ENCODE peak calls at places on chromosomes 5 and 9, in five cellular contexts. G is ovary, L is tibial nerve, J is H9, A is IMR-90. Q is an unnamed sample. For H3K9me3, the result is how much of the 10 kb centered on the place peaks cover.

GRCh38 chr9:98356326-98356725 is 100.9 kb upstream of the TBC1D2 start:
- DNase-seq in G (no peak), L (no peak), J (no peak), A (peak), Q (no peak)

GRCh38 chr5:65721050-65721774 is 697 bp downstream of the SGTB start:
- DNase-seq in G (peak), L (peak), J (peak), A (peak), Q (peak)

GRCh38 chr9:9612270-9612669 is 1000.5 kb downstream of the PTPRD start:
- DNase-seq in G (no peak), L (no peak), J (no peak), A (no peak), Q (no peak)

GRCh38 chr5:150209020-150209635 is 19.3 kb downstream of the SLC6A7 start:
- DNase-seq in G (no peak), L (no peak), J (no peak), A (peak), Q (no peak)

GRCh38 chr5:33309076-33309475 is 131.7 kb upstream of the TARS1 start:
- DNase-seq in G (no peak), L (no peak), J (no peak), A (no peak), Q (no peak)

GRCh38 chr5:160230686-160231527 is 1.6 kb downstream of the FABP6 start:
- DNase-seq in G (no peak), L (no peak), J (no peak), A (peak), Q (no peak)

GRCh38 chr9:114339130-114339908 is 9.7 kb downstream of the ORM2 start:
- DNase-seq in G (peak), L (no peak), J (peak), A (peak), Q (peak)

GRCh38 chr5:143106175-143106574 is 297.3 kb downstream of the NR3C1 start:
- DNase-seq in G (no peak), L (no peak), J (no peak), A (peak), Q (peak)

GRCh38 chr9:6230037-6230778 is 14.6 kb downstream of the IL33 start:
- DNase-seq in G (no peak), L (no peak), J (no peak), A (peak), Q (no peak)

GRCh38 chr5:67214713-67215591 is 18.4 kb upstream of the CD180 start:
- DNase-seq in G (no peak), L (no peak), J (no peak), A (no peak), Q (no peak)

GRCh38 chr5:1973391-1974013 is 90.8 kb upstream of the IRX4 start:
- DNase-seq in G (no peak), L (no peak), J (no peak), A (no peak), Q (no peak)

GRCh38 chr5:10594591-10595210 is 30.8 kb downstream of the ANKRD33B start:
- DNase-seq in G (no peak), L (no peak), J (no peak), A (peak), Q (peak)

GRCh38 chr9:127526655-127527559 is 75.6 kb downstream of the LRSAM1 start:
- DNase-seq in G (no peak), L (no peak), J (no peak), A (no peak), Q (no peak)

GRCh38 chr9:108444400-108445358 is 411.1 kb downstream of the ACTL7B start:
- DNase-seq in G (no peak), L (no peak), J (no peak), A (peak), Q (peak)

GRCh38 chr9:76534031-76534430 is 75.0 kb downstream of the GCNT1 start:
- DNase-seq in G (no peak), L (no peak), J (no peak), A (peak), Q (no peak)

DNA sequence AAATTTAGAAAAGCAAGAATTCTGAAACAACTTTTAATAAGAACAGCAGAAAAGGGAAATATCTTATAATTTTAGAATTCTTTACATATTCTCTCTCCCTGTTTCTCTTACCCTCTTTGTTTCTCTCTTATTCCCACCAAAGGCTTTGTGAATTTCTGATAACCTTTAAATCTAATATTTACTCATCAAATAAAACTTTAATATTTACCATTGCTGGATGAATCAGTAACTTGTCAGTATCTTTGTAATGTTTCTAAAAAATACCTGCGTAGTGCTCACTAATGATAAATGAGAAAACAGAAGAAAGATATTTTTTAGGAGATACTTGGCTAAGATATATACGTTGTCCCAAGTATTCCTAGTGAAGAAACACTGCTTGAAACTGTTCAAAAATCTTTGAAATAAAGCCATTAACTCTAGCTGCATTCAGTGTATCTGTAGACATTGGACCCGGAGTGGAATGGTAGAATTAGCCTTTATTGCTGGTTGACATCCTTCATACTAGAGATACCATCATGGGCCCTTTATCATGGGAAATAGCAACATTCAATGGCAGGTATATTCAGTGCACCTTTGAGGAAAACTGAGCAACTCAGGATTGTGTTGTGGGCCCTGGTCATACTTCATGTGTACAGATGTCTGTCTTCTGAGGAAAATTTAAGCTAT is 2160.4 kb downstream of the MAT2B start:
- DNase-seq in G (no peak), L (no peak), J (no peak), A (no peak), Q (no peak)
- H3K9me3 ChIP-seq in G (under half), L (under half), J (under half), A (under half), Q (under half)

GRCh38 chr5:92951746-92952145 is 629.3 kb downstream of the NR2F1-AS1 start:
- DNase-seq in G (no peak), L (no peak), J (no peak), A (no peak), Q (no peak)
- H3K9me3 ChIP-seq in G (under half), L (under half), J (under half), A (under half), Q (under half)

DNA sequence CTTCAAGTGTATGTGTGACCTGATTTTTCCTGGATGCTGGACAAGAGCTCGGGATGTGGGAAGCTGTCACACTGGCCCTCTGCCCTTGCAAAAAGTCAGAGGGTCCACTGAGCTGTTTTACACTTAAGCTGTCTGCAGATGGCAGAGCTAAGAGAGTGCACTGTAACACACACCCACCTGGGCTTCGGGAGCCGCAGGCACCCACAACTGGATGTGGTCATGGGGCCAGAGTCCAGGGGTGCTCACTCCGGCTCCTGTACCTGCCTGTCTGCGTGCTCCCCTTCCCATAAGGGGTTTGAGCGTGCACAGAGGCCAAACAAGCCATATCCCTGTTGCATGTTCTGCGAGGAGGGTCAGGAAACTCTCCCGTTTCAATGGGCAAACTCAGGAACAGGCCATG is 82.5 kb downstream of the LRRC70 start:
- DNase-seq in G (no peak), L (no peak), J (peak), A (no peak), Q (no peak)
- H3K9me3 ChIP-seq in G (under half), L (under half), J (under half), A (under half), Q (under half)

GRCh38 chr5:180259260-180259611 is 32.6 kb downstream of the MAPK9 start:
- DNase-seq in G (no peak), L (no peak), J (no peak), A (peak), Q (no peak)
- H3K9me3 ChIP-seq in G (half or more), L (half or more), J (half or more), A (half or more), Q (half or more)

DNA sequence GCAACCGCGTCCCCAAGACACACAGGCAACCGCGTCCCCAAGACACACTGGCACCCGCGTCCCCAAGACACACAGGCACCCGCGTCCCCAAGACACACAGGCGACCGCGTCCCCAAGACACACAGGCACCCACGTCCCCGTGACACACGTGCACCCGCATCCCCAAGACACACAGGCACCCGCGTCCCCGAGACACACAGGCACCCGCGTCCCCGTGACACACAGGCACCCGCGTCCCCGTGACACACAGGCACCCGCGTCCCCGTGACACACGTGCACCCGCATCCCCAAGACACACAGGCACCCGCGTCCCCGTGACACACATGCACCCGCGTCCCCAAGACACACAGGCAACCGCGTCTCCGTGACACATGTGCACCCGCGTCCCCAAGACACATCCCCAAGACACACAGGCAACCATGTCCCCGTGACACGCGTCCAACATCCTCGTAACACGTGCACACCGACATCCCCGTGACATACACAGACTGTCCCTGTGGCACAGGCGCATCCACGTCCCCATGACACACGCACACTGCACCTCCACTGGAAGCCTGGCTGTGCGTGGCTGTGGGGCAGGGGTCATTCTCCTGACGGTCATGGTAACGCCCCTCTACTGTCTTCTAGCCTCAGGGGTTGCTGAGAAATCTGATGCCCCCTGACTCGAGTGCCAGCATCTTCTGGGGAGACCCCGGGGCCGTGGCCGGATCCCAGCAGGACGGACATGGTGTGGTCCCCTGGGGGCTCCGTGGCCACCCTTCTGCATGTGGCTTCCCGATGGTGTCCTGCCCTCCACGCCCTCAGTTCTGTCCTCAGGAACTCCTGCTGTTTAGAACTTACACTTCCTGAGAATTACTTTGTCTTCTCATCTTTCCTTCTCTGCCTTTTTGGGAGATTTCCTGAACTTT is 24.1 kb downstream of the EXD3 start:
- DNase-seq in G (no peak), L (no peak), J (no peak), A (no peak), Q (no peak)
- H3K9me3 ChIP-seq in G (under half), L (under half), J (under half), A (under half), Q (under half)

GRCh38 chr5:140785905-140786686 is at the start of gene PCDHA1:
- DNase-seq in G (no peak), L (no peak), J (no peak), A (no peak), Q (no peak)
- H3K9me3 ChIP-seq in G (under half), L (half or more), J (under half), A (under half), Q (under half)

GRCh38 chr5:127205147-127205546 is 85.4 kb upstream of the MEGF10 start:
- DNase-seq in G (no peak), L (no peak), J (no peak), A (no peak), Q (no peak)

GRCh38 chr5:127206320-127207113 is 84.1 kb upstream of the MEGF10 start:
- DNase-seq in G (no peak), L (no peak), J (no peak), A (peak), Q (peak)

GRCh38 chr5:127213231-127213630 is 77.4 kb upstream of the MEGF10 start:
- DNase-seq in G (no peak), L (no peak), J (no peak), A (no peak), Q (no peak)

GRCh38 chr5:127210082-127210481 is 80.5 kb upstream of the MEGF10 start:
- DNase-seq in G (no peak), L (no peak), J (no peak), A (no peak), Q (no peak)
- H3K9me3 ChIP-seq in G (under half), L (under half), J (under half), A (under half), Q (under half)

DNA sequence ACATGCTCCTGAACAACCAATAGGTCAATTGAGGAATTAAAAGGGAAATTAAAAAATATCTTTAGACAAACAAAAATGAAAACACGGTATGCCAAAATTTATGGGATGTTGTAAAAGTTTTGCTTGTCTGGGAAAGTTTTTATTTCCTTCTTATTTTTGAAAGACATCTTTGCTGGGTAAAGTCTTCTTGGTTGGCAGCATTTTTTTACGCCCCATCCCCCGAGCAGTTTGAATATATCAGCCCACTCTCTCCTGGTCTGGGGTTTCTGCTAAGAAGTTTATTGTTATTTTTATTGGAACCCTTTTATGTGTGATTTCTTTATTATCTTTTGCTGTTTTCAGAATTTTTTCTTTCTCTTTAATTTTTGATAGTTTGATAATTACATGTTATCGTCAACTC is 16.3 kb downstream of the XRCC4 start:
- DNase-seq in G (no peak), L (no peak), J (no peak), A (no peak), Q (no peak)
- H3K9me3 ChIP-seq in G (under half), L (under half), J (under half), A (under half), Q (under half)

GRCh38 chr5:116303340-116303739 is 218.5 kb downstream of the COMMD10 start:
- DNase-seq in G (peak), L (no peak), J (no peak), A (no peak), Q (no peak)

GRCh38 chr5:116303810-116304209 is 219.0 kb downstream of the COMMD10 start:
- DNase-seq in G (no peak), L (no peak), J (no peak), A (no peak), Q (no peak)

GRCh38 chr5:116308391-116308790 is 223.6 kb downstream of the COMMD10 start:
- DNase-seq in G (no peak), L (no peak), J (no peak), A (no peak), Q (no peak)

GRCh38 chr5:116301110-116301509 is 216.3 kb downstream of the COMMD10 start:
- DNase-seq in G (no peak), L (no peak), J (no peak), A (no peak), Q (no peak)

DNA sequence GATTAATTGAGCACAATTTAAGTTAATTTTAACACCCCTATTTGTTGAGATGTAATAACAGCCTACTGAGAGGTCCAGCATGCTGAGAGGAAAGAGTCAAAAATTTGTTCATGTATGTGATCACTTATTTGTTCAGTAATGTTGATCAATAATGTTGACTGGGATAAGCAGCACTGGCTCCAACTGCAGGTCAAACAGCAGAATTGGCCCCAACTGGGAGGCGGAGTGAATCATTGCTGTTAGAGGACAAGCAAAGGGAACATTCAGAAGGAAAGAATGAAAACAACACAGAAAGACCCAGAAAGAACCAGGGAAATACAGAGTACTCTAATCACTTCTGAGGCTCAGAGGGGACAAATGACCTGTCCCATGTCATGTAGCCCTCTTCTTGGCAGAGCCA is 221.1 kb downstream of the COMMD10 start:
- DNase-seq in G (no peak), L (no peak), J (no peak), A (no peak), Q (no peak)
- H3K9me3 ChIP-seq in G (under half), L (half or more), J (under half), A (under half), Q (under half)

GRCh38 chr5:179454354-179454753 is 96.0 kb upstream of the RUFY1 start:
- DNase-seq in G (no peak), L (no peak), J (no peak), A (no peak), Q (no peak)

GRCh38 chr5:179451813-179452196 is 98.5 kb upstream of the RUFY1 start:
- DNase-seq in G (no peak), L (no peak), J (no peak), A (no peak), Q (no peak)

GRCh38 chr5:179452356-179453230 is 97.8 kb upstream of the RUFY1 start:
- DNase-seq in G (no peak), L (no peak), J (no peak), A (no peak), Q (no peak)

GRCh38 chr5:179453616-179454015 is 96.7 kb upstream of the RUFY1 start:
- DNase-seq in G (no peak), L (no peak), J (no peak), A (no peak), Q (no peak)

DNA sequence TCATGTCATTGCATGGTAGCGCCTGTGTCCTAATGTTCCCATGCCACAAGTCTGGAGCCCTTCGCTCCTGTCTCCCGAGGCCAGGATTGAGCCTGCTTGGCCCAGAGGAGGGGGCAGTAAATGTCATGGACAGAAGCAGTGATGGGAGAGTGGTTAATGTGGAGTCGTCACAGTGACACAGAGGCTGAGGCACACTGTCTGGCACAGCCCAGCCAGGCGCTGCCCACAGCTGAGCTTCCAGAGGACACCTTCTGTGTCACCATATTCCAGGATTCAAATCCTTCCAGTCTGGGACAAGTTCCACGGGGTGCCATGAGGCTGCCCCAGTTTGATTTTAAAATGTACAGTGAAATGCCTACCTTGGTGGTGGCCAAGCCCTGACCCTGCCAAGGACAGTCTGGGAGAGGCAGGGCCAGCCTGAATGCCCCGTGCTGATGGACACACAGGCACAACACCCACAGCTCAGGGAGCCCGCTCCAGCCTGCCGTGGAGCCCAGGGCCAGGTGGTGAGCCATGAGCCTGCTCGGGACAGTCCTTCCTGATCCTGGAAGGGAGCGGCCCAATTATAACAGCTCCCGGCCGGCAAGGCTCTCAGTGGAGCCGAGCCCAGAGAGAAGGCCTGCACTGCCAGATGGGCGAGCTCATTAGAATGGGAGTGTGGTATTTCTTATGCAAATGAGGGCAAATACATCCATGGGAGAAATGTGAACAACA is 99.1 kb upstream of the RUFY1 start:
- DNase-seq in G (no peak), L (no peak), J (no peak), A (no peak), Q (no peak)
- H3K9me3 ChIP-seq in G (under half), L (under half), J (under half), A (under half), Q (under half)

Q was measured in SJSA1.